ENCODE peak calls at places on chromosomes 13 and 19, in seven cellular contexts. K is IMR-90, F is H1, B is adipocyte, Z is neuronal stem cell, Y is endodermal cell, L is mammary epithelial cell. R is an unnamed sample.

GRCh38 chr13:36839981-36840380 is 21.0 kb downstream of the RFXAP start:
- DNase-seq in Z (no peak), F (no peak), B (no peak), K (no peak), L (no peak), Y (no peak), R (no peak)

GRCh38 chr19:447816-448546 is 12.9 kb downstream of the SHC2 start:
- DNase-seq in Y (no peak), K (no peak), Z (no peak), L (no peak), B (peak; percentile 32), F (no peak), R (peak; percentile 67)

GRCh38 chr13:33489563-33489962 is 204.0 kb upstream of the STARD13 start:
- DNase-seq in Z (no peak), K (no peak), Y (no peak), L (no peak), F (no peak), B (no peak), R (no peak)

GRCh38 chr19:10501971-10502523 is 1.1 kb downstream of the KEAP1 start:
- DNase-seq in L (no peak), F (peak; percentile 71), Z (no peak), K (peak; percentile 29), B (peak; percentile 82), Y (peak; percentile 75), R (peak; percentile 91)

GRCh38 chr13:48334534-48335127 is 31.1 kb downstream of the RB1 start:
- DNase-seq in Z (no peak), B (peak; percentile 80), F (no peak), Y (no peak), K (peak; percentile 45), L (peak; percentile 17), R (no peak)

GRCh38 chr13:24680258-24680920 is at the start of gene ATP12A:
- DNase-seq in Y (peak; percentile 92), B (peak; percentile 30), Z (peak; percentile 46), K (no peak), F (peak; percentile 90), L (peak; percentile 45), R (no peak)

GRCh38 chr13:98439136-98439828 is 137.6 kb downstream of the STK24 start:
- DNase-seq in Y (no peak), Z (no peak), F (no peak), L (no peak), B (no peak), K (no peak), R (peak; percentile 45)

GRCh38 chr19:55406869-55407624 is 541 bp downstream of the UBE2S start:
- DNase-seq in Z (no peak), K (no peak), F (no peak), L (no peak), B (peak; percentile 68), Y (peak; percentile 45), R (peak; percentile 85)

GRCh38 chr13:24304620-24305019 is 4.8 kb upstream of the C1QTNF9 start:
- DNase-seq in L (no peak), B (no peak), Z (no peak), F (no peak), K (peak; percentile 53), Y (no peak), R (no peak)

GRCh38 chr13:113078895-113079720 is 26.5 kb upstream of the F7 start:
- DNase-seq in L (no peak), B (no peak), K (no peak), Z (no peak), Y (no peak), F (no peak), R (peak; percentile 65)

GRCh38 chr13:95552539-95553270 is at the start of gene CLDN10:
- DNase-seq in B (no peak), F (peak; percentile 94), Z (peak; percentile 77), K (no peak), L (no peak), Y (peak; percentile 97), R (peak; percentile 87)

GRCh38 chr19:40609561-40610395 is 8.6 kb downstream of the LTBP4 start:
- DNase-seq in K (no peak), F (peak; percentile 99), B (peak; percentile 84), Y (peak; percentile 98), Z (peak; percentile 80), L (peak; percentile 92), R (peak; percentile 98)

GRCh38 chr13:93230466-93230865 is 3.9 kb downstream of the GPC6 start:
- DNase-seq in Y (no peak), L (peak; percentile 73), B (peak; percentile 82), K (peak; percentile 89), Z (no peak), F (no peak), R (no peak)

GRCh38 chr13:38767506-38768265 is 80.8 kb downstream of the FREM2 start:
- DNase-seq in Z (no peak), Y (no peak), F (no peak), K (no peak), B (no peak), L (peak; percentile 31), R (no peak)

GRCh38 chr19:45933759-45934158 is 19.2 kb upstream of the NANOS2 start:
- DNase-seq in Z (no peak), Y (no peak), B (no peak), K (no peak), F (no peak), L (no peak), R (no peak)

GRCh38 chr19:29084266-29084665 is 128.7 kb downstream of the UQCRFS1 start:
- DNase-seq in F (peak; percentile 68), B (no peak), Y (peak; percentile 84), K (no peak), L (no peak), Z (no peak), R (no peak)

GRCh38 chr13:50366488-50367174 is 351.4 kb downstream of the KCNRG start:
- DNase-seq in Y (no peak), K (no peak), F (no peak), B (no peak), Z (no peak), L (no peak), R (no peak)
- H3K9ac ChIP-seq in Y (no peak overlapping the region), K (no peak overlapping the region), F (no peak overlapping the region), B (no peak overlapping the region), Z (no peak overlapping the region), L (no peak overlapping the region), R (no peak overlapping the region)

GRCh38 chr19:43606569-43607229 is 5.2 kb upstream of the SRRM5 start:
- DNase-seq in F (no peak), L (peak; percentile 78), Z (no peak), K (no peak), Y (no peak), B (no peak), R (no peak)
- H3K9ac ChIP-seq in F (no peak overlapping the region), L (peak overlapping the region; percentile 15), Z (no peak overlapping the region), K (no peak overlapping the region), Y (no peak overlapping the region), B (no peak overlapping the region), R (no peak overlapping the region)

DNA sequence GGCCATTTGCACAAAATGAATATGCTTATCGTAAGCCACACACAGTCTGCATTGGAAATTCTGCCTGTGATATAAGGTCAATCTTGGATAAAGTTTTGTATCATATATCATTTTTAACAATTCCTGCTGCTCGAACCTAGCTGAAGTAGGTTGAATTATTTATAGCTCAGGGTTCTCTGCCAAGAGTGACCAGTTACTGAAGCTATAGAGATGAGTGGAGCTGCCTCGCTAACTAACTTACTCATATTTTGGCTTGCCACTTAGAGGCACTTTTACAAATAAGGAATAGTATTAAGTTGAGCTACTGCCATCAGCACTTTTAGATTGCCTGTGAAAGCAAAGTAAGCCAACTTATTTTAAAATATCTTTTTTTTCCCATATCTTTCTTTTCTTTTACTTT is 221.0 kb downstream of the RGCC start:
- DNase-seq in L (no peak), B (peak; percentile 20), K (peak; percentile 67), F (no peak), Y (no peak), Z (no peak), R (no peak)
- H3K9ac ChIP-seq in L (no peak overlapping the region), B (no peak overlapping the region), K (no peak overlapping the region), F (no peak overlapping the region), Y (no peak overlapping the region), Z (no peak overlapping the region), R (no peak overlapping the region)

GRCh38 chr13:41107584-41108014 is 25.0 kb downstream of the KBTBD6 start:
- DNase-seq in Z (no peak), K (no peak), F (peak; percentile 56), L (no peak), Y (peak; percentile 94), B (no peak), R (no peak)
- H3K9ac ChIP-seq in Z (peak overlapping the region; percentile 70), K (no peak overlapping the region), F (no peak overlapping the region), L (no peak overlapping the region), Y (no peak overlapping the region), B (no peak overlapping the region), R (no peak overlapping the region)

R was measured in kidney.